ENCODE peak calls at places on chromosomes 5 and 9, in ten cellular contexts. I is mucosa of gallbladder; X is M059J; H is stimulated activated CD8-positive, alpha-beta memory T cell treated with anti-CD3 and anti-CD28 coated beads, Interleukin-15, amount 100 ng/mL, for 1 hour; C is kidney glomerular epithelial cell; L is RCC 7860; B is HuH-7; K is GM04504; Y is effector memory CD8-positive, alpha-beta T cell; R is NCI-H1417. N is an unnamed sample.

GRCh38 chr5:157744055-157745011 is 821 bp downstream of the LSM11 start:
- DNase-seq in I (peak; percentile 16), R (no peak), H (no peak), X (no peak), C (no peak), B (peak; percentile 18), Y (no peak), L (no peak), K (no peak), N (no peak)

GRCh38 chr5:54649041-54649504 is 131.5 kb downstream of the SNX18 start:
- DNase-seq in Y (no peak), H (no peak), L (no peak), X (no peak), R (no peak), C (no peak), B (no peak), I (no peak), K (no peak), N (no peak)

GRCh38 chr5:73135429-73136276 is 15.3 kb downstream of the TMEM171 start:
- DNase-seq in X (peak; percentile 64), K (no peak), R (no peak), I (no peak), B (peak; percentile 32), L (no peak), C (peak; percentile 34), Y (no peak), H (no peak), N (no peak)

GRCh38 chr5:172496671-172497371 is 42.5 kb upstream of the SH3PXD2B start:
- DNase-seq in B (no peak), H (no peak), L (no peak), R (no peak), I (peak; percentile 11), K (peak; percentile 10), C (no peak), X (peak; percentile 68), Y (no peak), N (no peak)

GRCh38 chr5:148312159-148312558 is at the start of gene SPINK7:
- DNase-seq in H (no peak), X (no peak), K (no peak), I (no peak), B (no peak), L (no peak), Y (no peak), C (no peak), R (no peak), N (no peak)

GRCh38 chr5:40717281-40717680 is 37.6 kb downstream of the PTGER4 start:
- DNase-seq in H (no peak), L (no peak), K (peak; percentile 20), X (peak; percentile 66), Y (no peak), I (no peak), R (no peak), C (no peak), B (no peak), N (no peak)

GRCh38 chr9:6552738-6553121 is 92.8 kb downstream of the GLDC start:
- DNase-seq in I (no peak), R (no peak), L (no peak), B (no peak), X (peak; percentile 55), K (no peak), C (no peak), Y (no peak), H (no peak), N (no peak)

GRCh38 chr9:4117835-4118610 is 181.8 kb downstream of the GLIS3 start:
- DNase-seq in R (no peak), I (no peak), L (no peak), K (no peak), H (peak; percentile 6), C (no peak), X (no peak), Y (peak; percentile 48), B (no peak), N (no peak)

GRCh38 chr5:120354126-120354525 is 110.0 kb upstream of the PRR16 start:
- DNase-seq in B (no peak), C (no peak), X (no peak), L (no peak), K (no peak), Y (no peak), R (no peak), H (no peak), I (no peak), N (no peak)

GRCh38 chr5:169655353-169655752 is 18.3 kb downstream of the DOCK2 start:
- DNase-seq in Y (no peak), X (peak; percentile 10), R (no peak), C (no peak), H (no peak), K (no peak), I (no peak), L (no peak), B (no peak), N (no peak)

GRCh38 chr5:64074533-64074932 is 91.1 kb upstream of the RNF180 start:
- DNase-seq in I (peak; percentile 18), X (peak; percentile 16), H (no peak), C (no peak), L (no peak), Y (no peak), R (peak; percentile 17), K (peak; percentile 6), B (peak; percentile 30), N (no peak)

GRCh38 chr9:134558124-134558805 is 83.3 kb upstream of the COL5A1 start:
- DNase-seq in R (no peak), L (no peak), H (no peak), C (no peak), K (no peak), Y (no peak), X (no peak), B (no peak), I (no peak), N (no peak)

GRCh38 chr5:146042628-146043279 is 62.6 kb downstream of the PLAC8L1 start:
- DNase-seq in Y (no peak), H (no peak), X (peak; percentile 94), I (no peak), L (peak; percentile 82), K (peak; percentile 6), B (no peak), R (no peak), C (peak; percentile 83), N (peak; percentile 4)

GRCh38 chr5:77531297-77531696 is 39.2 kb upstream of the WDR41 start:
- DNase-seq in H (no peak), B (no peak), Y (no peak), C (no peak), R (no peak), K (no peak), I (no peak), L (no peak), X (no peak), N (no peak)

GRCh38 chr5:43609752-43610151 is 6.8 kb downstream of the NNT start:
- DNase-seq in X (peak; percentile 11), Y (no peak), C (no peak), K (no peak), R (no peak), L (no peak), B (peak; percentile 47), H (no peak), I (no peak), N (no peak)

GRCh38 chr9:93585259-93585658 is 8.9 kb downstream of the PHF2 start:
- DNase-seq in X (no peak), I (no peak), K (no peak), B (no peak), R (no peak), Y (no peak), L (no peak), H (no peak), C (no peak), N (no peak)

GRCh38 chr9:114969269-114969668 is 38.9 kb upstream of the TNFSF8 start:
- DNase-seq in Y (no peak), B (no peak), I (no peak), R (no peak), X (no peak), K (no peak), C (no peak), L (no peak), H (no peak), N (no peak)

GRCh38 chr9:3820643-3821042 is 294.8 kb upstream of the RFX3 start:
- DNase-seq in R (no peak), X (no peak), L (no peak), C (no peak), B (no peak), I (no peak), H (no peak), K (no peak), Y (no peak), N (no peak)

GRCh38 chr5:152649609-152650008 is 244.5 kb upstream of the NMUR2 start:
- DNase-seq in I (no peak), R (no peak), B (no peak), Y (no peak), K (no peak), H (no peak), X (no peak), C (no peak), L (no peak), N (no peak)

GRCh38 chr5:1246711-1247431 is 21.7 kb downstream of the SLC6A18 start:
- DNase-seq in X (peak; percentile 34), L (no peak), Y (no peak), I (peak; percentile 50), K (no peak), R (peak; percentile 12), H (no peak), B (peak; percentile 74), C (no peak), N (no peak)

GRCh38 chr9:130565792-130566191 is 13.6 kb upstream of the FUBP3 start:
- DNase-seq in H (no peak), X (no peak), R (no peak), L (no peak), I (no peak), K (no peak), C (no peak), B (no peak), Y (no peak), N (no peak)

GRCh38 chr9:84775056-84775648 is 105.6 kb downstream of the NTRK2 start:
- DNase-seq in K (no peak), I (no peak), B (no peak), L (no peak), R (no peak), Y (no peak), H (no peak), C (no peak), X (no peak), N (no peak)

GRCh38 chr9:13186774-13187173 is 92.7 kb downstream of the MPDZ start:
- DNase-seq in I (no peak), Y (no peak), R (no peak), H (no peak), B (no peak), L (no peak), X (no peak), K (no peak), C (no peak), N (no peak)

GRCh38 chr5:157263586-157264090 is 2.3 kb upstream of the CYFIP2 start:
- DNase-seq in I (no peak), K (no peak), X (no peak), R (no peak), H (no peak), B (no peak), Y (no peak), C (no peak), L (no peak), N (no peak)

GRCh38 chr5:169029087-169029486 is 271.9 kb downstream of the SLIT3 start:
- DNase-seq in L (no peak), K (no peak), Y (no peak), R (no peak), H (no peak), I (no peak), B (no peak), C (no peak), X (no peak), N (no peak)

GRCh38 chr9:78351816-78352215 is 54.9 kb downstream of the PSAT1 start:
- DNase-seq in B (no peak), X (no peak), L (no peak), R (no peak), K (no peak), I (no peak), H (no peak), C (no peak), Y (no peak), N (no peak)

GRCh38 chr5:38600334-38601045 is 44.0 kb upstream of the LIFR start:
- DNase-seq in Y (no peak), L (peak; percentile 47), H (no peak), B (no peak), R (no peak), C (no peak), K (no peak), X (peak; percentile 59), I (no peak), N (no peak)